ENCODE peak calls at places on chromosomes 16 and 17, in four cellular contexts. Q is A549, U is K562, J is HepG2. K is an unnamed sample.

GRCh38 chr17:34556384-34556783 is 23.0 kb upstream of the TMEM132E start:
- DNase-seq in U (peak; percentile 34), Q (no peak), J (no peak), K (no peak)

GRCh38 chr16:83989300-83989699 is 21.3 kb downstream of the NECAB2 start:
- DNase-seq in U (no peak), J (no peak), Q (no peak), K (no peak)

GRCh38 chr17:76252040-76252954 is 12.0 kb upstream of the RNF157 start:
- DNase-seq in Q (peak; percentile 88), J (peak; percentile 94), U (no peak), K (peak; percentile 74)

GRCh38 chr17:18179221-18179620 is 4.4 kb upstream of the ALKBH5 start:
- DNase-seq in Q (no peak), J (no peak), U (no peak), K (no peak)

GRCh38 chr17:81434681-81435417 is 39.6 kb downstream of the BAHCC1 start:
- DNase-seq in Q (no peak), U (no peak), J (no peak), K (no peak)

GRCh38 chr17:42077770-42078169 is 20.5 kb downstream of the ZNF385C start:
- DNase-seq in U (no peak), Q (no peak), J (no peak), K (no peak)

GRCh38 chr17:70268383-70268782 is 99.1 kb downstream of the KCNJ2 start:
- DNase-seq in J (no peak), Q (no peak), U (no peak), K (no peak)

GRCh38 chr17:37770631-37771518 is 26.0 kb upstream of the HNF1B start:
- DNase-seq in J (peak; percentile 61), Q (peak; percentile 82), U (peak; percentile 60), K (peak; percentile 61)

GRCh38 chr17:17422641-17423040 is 54.2 kb upstream of the MED9 start:
- DNase-seq in Q (no peak), J (no peak), U (no peak), K (no peak)

GRCh38 chr17:43839670-43840101 is 6.7 kb upstream of the MPP3 start:
- DNase-seq in Q (peak; percentile 88), J (peak; percentile 48), U (peak; percentile 49), K (no peak)

GRCh38 chr17:1203111-1203966 is 23.6 kb upstream of the ABR start:
- DNase-seq in U (peak; percentile 14), Q (peak; percentile 79), J (no peak), K (peak; percentile 56)

GRCh38 chr16:56933266-56933619 is 1.3 kb downstream of the HERPUD1 start:
- DNase-seq in J (no peak), Q (no peak), U (no peak), K (no peak)

GRCh38 chr16:48613061-48613957 is 3.3 kb upstream of the N4BP1 start:
- DNase-seq in Q (peak; percentile 58), U (no peak), J (peak; percentile 76), K (no peak)

GRCh38 chr16:57938936-57939871 is 31.7 kb downstream of the CNGB1 start:
- DNase-seq in Q (peak; percentile 36), J (peak; percentile 22), U (no peak), K (peak; percentile 9)

GRCh38 chr17:51441431-51441830 is 181.1 kb downstream of the UTP18 start:
- DNase-seq in J (no peak), Q (no peak), U (no peak), K (no peak)

GRCh38 chr16:75258807-75259141 is 7.3 kb upstream of the BCAR1 start:
- DNase-seq in J (no peak), U (no peak), Q (no peak), K (no peak)

GRCh38 chr16:61858996-61859395 is 177.2 kb downstream of the CDH8 start:
- DNase-seq in U (no peak), J (no peak), Q (peak; percentile 2), K (no peak)

GRCh38 chr16:84819644-84820304 is at the start of gene CRISPLD2:
- DNase-seq in U (peak; percentile 96), J (peak; percentile 83), Q (peak; percentile 83), K (peak; percentile 86)

GRCh38 chr16:57694556-57695377 is at the start of gene DRC7:
- DNase-seq in Q (peak; percentile 68), U (peak; percentile 85), J (peak; percentile 86), K (peak; percentile 65)

GRCh38 chr17:77214743-77215142 is 74.0 kb downstream of the SEC14L1 start:
- DNase-seq in J (peak; percentile 65), U (peak; percentile 49), Q (peak; percentile 79), K (no peak)

GRCh38 chr17:72696156-72696555 is 396.3 kb downstream of the SLC39A11 start:
- DNase-seq in J (no peak), Q (no peak), U (no peak), K (no peak)

GRCh38 chr17:72697602-72698146 is 394.8 kb downstream of the SLC39A11 start:
- DNase-seq in U (no peak), Q (no peak), J (peak; percentile 95), K (no peak)

GRCh38 chr17:72702136-72702735 is 390.3 kb downstream of the SLC39A11 start:
- DNase-seq in U (no peak), Q (peak; percentile 95), J (peak; percentile 91), K (no peak)

GRCh38 chr17:72700226-72700625 is 392.3 kb downstream of the SLC39A11 start:
- DNase-seq in J (no peak), U (no peak), Q (no peak), K (no peak)

GRCh38 chr17:72699566-72699965 is 392.9 kb downstream of the SLC39A11 start:
- DNase-seq in Q (no peak), J (no peak), U (no peak), K (no peak)
- TF ChIP-seq MYC in Q (no peak), J (no peak), U (no peak), K (no peak)

GRCh38 chr17:10614536-10615155 is 42.5 kb downstream of the MYH3 start:
- DNase-seq in J (peak; percentile 45), Q (peak; percentile 61), U (peak; percentile 53), K (peak; percentile 45)
- TF ChIP-seq MYC in J (no peak), Q (no peak), U (no peak), K (no peak)

DNA sequence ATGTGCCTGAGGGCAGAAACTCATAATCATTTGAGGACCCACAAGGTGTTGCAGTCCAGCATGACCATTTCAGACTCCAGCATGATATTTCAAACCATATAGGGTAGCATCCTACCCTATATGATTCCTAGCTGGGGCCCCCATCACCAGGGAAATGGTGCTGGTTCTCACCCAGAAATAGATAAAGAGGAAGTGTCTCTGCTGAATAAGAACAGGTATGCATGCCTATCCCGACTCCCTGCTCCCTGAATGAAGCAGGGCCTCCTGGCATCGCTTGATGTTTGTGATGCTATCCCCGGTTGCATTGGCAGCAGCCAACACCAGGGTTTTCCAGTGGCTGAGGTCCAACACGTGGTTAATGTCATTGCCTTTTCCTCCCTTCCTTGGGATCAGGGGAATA is 17.1 kb upstream of the HEATR6 start:
- DNase-seq in U (no peak), Q (no peak), J (no peak), K (no peak)
- TF ChIP-seq MYC in U (no peak), Q (no peak), J (no peak), K (no peak)

DNA sequence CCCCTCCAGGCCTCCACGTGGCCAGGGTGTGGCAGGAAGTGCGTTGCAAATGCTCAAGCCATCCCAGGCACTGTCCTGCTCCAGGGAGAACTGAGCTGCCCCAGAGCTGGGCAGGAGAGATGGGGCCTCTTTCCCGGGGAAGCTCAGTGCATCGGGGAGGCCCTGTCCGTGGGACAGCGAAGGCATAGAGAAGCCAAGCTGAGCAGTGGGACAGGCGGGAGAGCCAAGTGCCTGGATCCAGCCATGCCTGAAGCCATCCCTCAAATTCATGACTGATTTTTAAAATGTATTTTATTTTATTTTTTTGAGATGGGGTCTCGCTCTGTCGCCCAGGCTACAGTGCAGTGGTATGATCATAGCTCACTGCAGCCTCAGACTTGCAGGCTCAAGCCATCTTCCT is 25.4 kb upstream of the SSTR5 start:
- DNase-seq in J (no peak), U (no peak), Q (no peak), K (no peak)
- TF ChIP-seq MYC in J (no peak), U (no peak), Q (no peak), K (no peak)

GRCh38 chr16:66886346-66886745 is 6.0 kb downstream of the PDP2 start:
- DNase-seq in Q (no peak), J (no peak), U (no peak), K (no peak)
- TF ChIP-seq MYC in Q (no peak), J (no peak), U (no peak), K (no peak)

GRCh38 chr16:73955255-73955654 is 341.4 kb upstream of the PSMD7 start:
- DNase-seq in Q (no peak), J (no peak), U (no peak), K (no peak)

GRCh38 chr16:73951541-73951940 is 345.1 kb upstream of the PSMD7 start:
- DNase-seq in U (no peak), J (no peak), Q (no peak), K (no peak)

DNA sequence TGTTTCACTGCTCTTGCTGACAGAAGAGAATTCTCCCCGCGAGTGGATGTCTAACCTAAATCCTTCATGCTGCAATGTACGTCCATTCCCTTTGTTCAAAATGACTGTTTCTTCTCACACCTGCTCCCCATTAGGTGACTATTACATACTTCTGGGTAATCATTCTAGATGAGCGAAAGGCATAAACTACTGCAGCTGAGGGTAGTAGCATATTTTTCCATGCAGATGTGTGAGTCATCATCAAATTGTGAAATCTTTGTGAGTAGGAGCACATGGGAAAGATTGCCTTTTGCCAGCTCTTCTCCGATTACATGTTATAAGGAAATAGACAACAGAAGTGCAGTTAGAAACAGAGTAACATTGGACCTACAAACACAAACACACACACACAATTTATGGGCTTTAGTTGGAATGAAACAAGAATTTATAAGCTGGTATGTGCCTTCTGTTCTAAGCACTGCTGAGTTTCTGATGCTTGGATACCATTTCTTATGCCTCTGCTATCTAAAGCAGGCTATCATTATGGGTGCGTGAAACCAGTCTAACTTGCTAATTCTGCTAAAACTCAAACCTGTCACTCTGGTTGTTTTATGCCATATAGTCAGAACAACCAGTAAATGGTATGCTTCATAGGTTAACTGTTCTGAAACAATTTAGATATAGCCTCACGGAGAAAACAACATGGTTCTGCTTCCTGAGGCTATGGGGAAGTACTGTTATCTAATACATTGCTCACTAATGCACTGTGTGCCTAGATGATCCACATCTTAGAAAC is 346.9 kb upstream of the PSMD7 start:
- DNase-seq in J (no peak), U (no peak), Q (peak; percentile 28), K (no peak)
- TF ChIP-seq MYC in J (no peak), U (no peak), Q (no peak), K (no peak)

GRCh38 chr17:57292086-57292485 is 35.8 kb downstream of the MSI2 start:
- DNase-seq in U (no peak), Q (no peak), J (no peak), K (no peak)
- TF ChIP-seq MYC in U (no peak), Q (no peak), J (no peak), K (no peak)